ENCODE peak calls at places on chromosomes 12 and 14, in four cellular contexts. V, J, I and P are unnamed samples.
A peak's percentile ranks its signal among the peaks of the same experiment; 100 is the strongest.

GRCh38 chr14:58769766-58770165 is 132.0 kb downstream of the DACT1 start:
- DNase-seq in J (no peak), I (no peak), V (no peak), P (no peak)

GRCh38 chr12:106081606-106082005 is 57.1 kb downstream of the NUAK1 start:
- DNase-seq in I (no peak), V (no peak), J (no peak), P (no peak)

GRCh38 chr14:45198551-45198950 is 54.5 kb downstream of the MIS18BP1 start:
- DNase-seq in J (no peak), V (no peak), I (no peak), P (no peak)

GRCh38 chr12:9039397-9039977 is 50.1 kb downstream of the KLRG1 start:
- DNase-seq in J (no peak), I (no peak), V (no peak), P (no peak)

GRCh38 chr12:109932878-109933503 is 32.9 kb downstream of the TCHP start:
- DNase-seq in V (no peak), I (no peak), J (no peak), P (no peak)

GRCh38 chr14:23425169-23425568 is 10.3 kb downstream of the MYH7 start:
- DNase-seq in J (no peak), I (no peak), V (no peak), P (no peak)

GRCh38 chr12:16854465-16854864 is 248.5 kb upstream of the LMO3 start:
- DNase-seq in J (no peak), V (no peak), I (no peak), P (no peak)

GRCh38 chr12:4153343-4153892 is 120.1 kb upstream of the CCND2 start:
- DNase-seq in I (no peak), J (peak; percentile 52), V (no peak), P (no peak)

GRCh38 chr12:93550748-93551611 is 21.5 kb upstream of the SOCS2 start:
- DNase-seq in I (no peak), V (no peak), J (no peak), P (peak; percentile 72)

GRCh38 chr12:112005419-112006395 is 7.3 kb downstream of the TMEM116 start:
- DNase-seq in J (no peak), I (no peak), V (peak; percentile 88), P (no peak)

GRCh38 chr14:51609987-51610283 is 41.8 kb upstream of the FRMD6 start:
- DNase-seq in J (no peak), I (no peak), V (no peak), P (no peak)

GRCh38 chr12:51218607-51219161 is 822 bp upstream of the POU6F1 start:
- DNase-seq in I (no peak), J (no peak), V (peak; percentile 64), P (no peak)

GRCh38 chr14:74893614-74894091 is 11.9 kb downstream of the DLST start:
- DNase-seq in I (no peak), J (no peak), V (no peak), P (no peak)

GRCh38 chr12:22657538-22657937 is 32.6 kb downstream of the ETNK1 start:
- DNase-seq in J (no peak), I (no peak), V (no peak), P (no peak)

GRCh38 chr12:123445388-123446344 is 9.2 kb upstream of the RILPL2 start:
- DNase-seq in I (no peak), V (no peak), J (no peak), P (no peak)

GRCh38 chr12:44053550-44054243 is 217.8 kb downstream of the TMEM117 start:
- DNase-seq in V (no peak), I (no peak), J (no peak), P (no peak)

DNA sequence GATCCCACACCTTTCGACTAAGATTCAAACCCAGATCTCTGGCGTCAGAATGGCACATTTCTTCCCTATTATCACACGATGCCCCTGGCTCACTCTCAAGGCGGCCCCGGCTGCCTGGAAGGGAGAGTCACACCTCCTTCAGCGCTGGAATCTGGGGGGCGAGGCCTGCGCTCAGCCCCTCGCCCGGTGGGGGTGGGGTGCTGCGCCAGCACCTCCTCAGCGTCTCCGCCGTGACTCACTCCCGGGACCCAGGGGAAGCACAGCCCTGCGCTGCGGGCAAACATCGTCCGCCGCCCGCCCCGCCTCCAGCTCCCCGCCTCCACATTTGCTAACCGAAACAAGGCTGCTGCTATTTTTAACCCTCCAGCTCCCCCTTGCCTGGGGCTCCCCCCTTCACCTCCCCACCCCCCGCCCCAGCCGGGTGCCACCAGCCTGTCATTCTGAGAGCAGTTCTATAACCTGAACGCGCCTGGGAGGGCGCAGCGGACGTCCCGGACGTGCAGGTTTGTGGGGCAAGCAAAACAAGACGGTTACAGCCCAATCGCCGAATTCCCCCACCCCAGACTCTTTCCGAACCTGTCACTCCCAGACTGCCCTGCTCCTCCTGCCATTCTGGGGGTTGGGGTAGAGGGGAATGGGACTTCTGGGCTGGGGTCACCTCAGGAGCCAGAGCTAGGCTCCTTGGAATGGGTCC is 6.8 kb downstream of the HDAC7 start:
- DNase-seq in J (peak; percentile 83), I (peak; percentile 60), V (peak; percentile 93), P (peak; percentile 96)
- TF ChIP-seq CTCF in J (no peak), I (no peak), V (no peak), P (no peak)

DNA sequence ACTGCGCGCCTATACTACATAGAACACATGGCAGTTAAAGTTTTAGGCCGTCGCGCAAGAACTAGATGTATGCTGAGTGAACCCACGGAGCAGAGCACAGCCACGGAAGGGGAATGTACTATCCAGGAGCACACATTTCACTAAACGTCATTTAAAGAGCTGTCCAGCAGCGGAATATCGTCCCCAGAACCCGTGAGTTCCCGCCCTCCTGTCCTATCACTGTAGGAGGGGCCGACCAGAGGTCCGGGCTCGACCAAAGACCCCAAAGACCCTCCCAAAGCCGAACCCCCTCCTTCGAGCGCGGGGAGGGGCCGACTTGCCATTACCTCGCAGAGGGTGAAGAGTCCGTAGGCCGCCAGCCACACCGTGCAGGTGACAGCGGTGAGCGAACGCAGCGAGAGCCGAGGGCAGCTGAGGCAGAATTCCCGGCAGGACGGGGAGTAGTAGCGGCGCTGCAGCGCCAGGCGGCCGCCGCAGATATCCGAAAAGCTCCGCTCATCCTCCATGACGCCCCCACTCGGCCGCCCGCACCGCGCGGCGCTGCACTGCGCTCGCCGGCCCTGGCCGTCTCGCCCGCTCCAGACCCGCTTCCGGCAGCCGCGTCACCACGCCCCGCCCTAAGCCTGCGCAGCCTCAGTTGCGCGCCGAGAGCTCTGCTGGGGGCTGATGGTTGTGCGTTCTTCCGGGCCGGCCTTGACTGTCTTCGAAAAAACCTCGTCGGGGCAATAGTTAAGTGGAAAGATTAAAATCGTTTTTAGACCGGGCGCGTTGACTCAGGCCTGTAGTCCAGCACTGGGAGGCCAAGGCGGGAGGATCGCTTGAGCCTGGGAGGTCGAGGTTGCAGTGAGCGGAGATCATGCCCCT is at the start of gene PIGH:
- DNase-seq in V (peak; percentile 94), J (peak; percentile 99), I (peak; percentile 92), P (no peak)
- TF ChIP-seq CTCF in V (peak; percentile 83), J (no peak), I (peak; percentile 65), P (no peak)

DNA sequence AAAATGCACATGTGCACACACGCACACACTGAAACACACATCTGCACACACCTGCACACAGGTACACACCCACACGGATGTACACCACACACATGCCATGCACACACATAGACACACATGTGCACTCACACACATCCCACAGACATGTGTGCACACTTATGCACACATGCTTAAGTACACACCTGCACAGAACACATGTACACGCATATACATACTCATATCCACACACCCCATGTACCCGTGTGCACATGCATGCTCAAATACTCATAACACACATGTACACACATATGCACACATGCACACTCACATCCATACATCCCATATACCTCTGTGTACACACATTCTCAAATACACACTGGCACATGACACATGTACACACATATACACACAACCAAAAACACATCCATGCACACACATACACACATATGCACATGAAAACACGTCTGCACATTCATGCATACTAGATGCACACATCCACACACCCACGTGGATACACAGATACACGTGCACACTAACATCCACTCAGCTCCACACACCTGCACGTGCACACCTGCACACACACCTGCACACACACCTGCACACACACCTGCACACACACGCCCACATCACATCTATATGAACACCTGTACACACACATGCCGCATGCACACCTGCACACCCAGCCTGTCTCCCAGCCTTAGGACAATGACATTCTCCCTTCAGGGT is 336.7 kb downstream of the ADGRD1 start:
- DNase-seq in I (no peak), V (no peak), J (no peak), P (no peak)
- TF ChIP-seq CTCF in I (no peak), V (no peak), J (no peak), P (no peak)

DNA sequence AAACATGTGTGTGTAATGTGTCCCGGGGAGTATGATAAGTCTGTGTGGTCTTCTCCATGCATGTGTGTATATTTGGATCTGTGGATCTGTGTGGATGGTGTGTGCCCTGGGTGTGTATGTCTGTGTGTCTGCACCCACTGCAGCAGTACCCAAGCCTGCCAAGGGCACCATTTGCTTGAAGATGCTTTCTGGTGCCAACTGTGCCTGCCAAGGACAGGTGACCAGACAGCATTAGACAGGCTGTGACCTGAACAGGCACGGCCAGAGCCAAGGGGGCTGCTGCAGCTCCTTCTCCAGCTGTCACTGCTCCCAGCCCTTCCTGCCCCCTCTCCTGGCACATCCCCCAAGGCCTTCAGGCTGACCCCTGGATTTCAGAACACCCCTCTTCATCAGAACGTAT is 35.0 kb downstream of the DTX1 start:
- DNase-seq in V (no peak), J (no peak), I (no peak), P (no peak)
- TF ChIP-seq CTCF in V (no peak), J (no peak), I (no peak), P (no peak)

DNA sequence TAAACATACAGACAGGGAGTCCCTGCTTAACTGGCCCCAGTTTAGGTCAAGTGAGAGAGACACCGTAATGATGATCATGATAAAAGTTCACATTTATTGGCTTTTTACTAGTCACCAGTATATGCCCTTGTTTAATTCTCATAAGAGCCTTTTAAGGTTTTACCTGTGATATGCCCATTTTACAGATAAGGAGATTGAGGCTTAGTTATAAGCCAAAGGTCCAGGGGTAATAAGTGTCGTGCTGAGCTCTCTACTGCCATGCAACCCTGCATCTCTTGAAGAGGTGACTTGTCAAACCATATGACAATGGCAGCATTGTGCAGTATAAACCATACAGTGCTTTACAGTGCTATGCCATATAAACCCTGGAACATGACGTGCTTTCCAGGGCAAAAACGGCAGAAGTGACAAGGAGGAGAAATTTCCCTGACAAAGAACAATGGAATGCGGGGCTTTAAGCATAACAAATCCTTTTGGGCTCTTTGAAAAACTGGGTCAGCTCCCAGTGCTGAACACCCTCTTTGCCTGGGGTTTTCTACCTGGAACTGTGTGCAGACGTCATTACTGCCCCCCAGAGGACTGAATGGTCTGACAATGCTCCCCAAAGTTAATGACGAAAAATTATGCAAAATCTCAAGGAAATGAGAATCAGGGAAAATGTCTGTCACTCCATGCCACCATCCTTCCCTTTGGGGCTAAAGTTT is 59.7 kb upstream of the C14orf132 start:
- DNase-seq in I (no peak), V (peak; percentile 73), J (no peak), P (no peak)
- TF ChIP-seq CTCF in I (no peak), V (peak; percentile 66), J (no peak), P (no peak)

GRCh38 chr12:6316921-6317692 is 6.6 kb downstream of the PLEKHG6 start:
- DNase-seq in V (peak; percentile 64), J (no peak), I (no peak), P (no peak)
- TF ChIP-seq CTCF in V (no peak), J (no peak), I (no peak), P (no peak)

DNA sequence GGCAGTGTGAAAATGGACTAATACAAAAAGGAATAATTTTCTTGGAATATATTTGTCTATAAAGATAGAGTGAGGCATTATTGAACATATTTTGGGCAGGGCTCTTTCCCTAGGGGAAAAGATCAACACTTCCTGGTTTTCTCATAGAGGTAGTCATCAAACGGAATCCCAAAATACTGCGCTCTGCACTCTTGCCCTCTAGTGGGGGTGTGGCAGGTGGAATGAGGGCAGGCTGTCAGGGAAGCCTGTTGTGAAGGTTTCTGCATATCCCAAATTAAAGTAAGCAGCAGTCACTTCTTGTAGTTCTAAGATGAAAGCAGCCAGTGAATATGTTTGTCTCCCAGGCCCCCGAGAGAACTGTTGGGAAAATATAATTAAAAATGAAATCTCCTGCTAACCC is 666.8 kb upstream of the TMEM132C start:
- DNase-seq in V (no peak), I (no peak), J (no peak), P (no peak)
- TF ChIP-seq CTCF in V (peak; percentile 56), I (no peak), J (no peak), P (no peak)

GRCh38 chr12:56346663-56347062 is 8.0 kb downstream of the IL23A start:
- DNase-seq in V (peak; percentile 78), I (no peak), J (no peak), P (no peak)
- TF ChIP-seq CTCF in V (peak; percentile 57), I (no peak), J (no peak), P (no peak)